ENCODE peak calls at places on chromosomes 1 and 21, in ten cellular contexts. C is stimulated activated CD4-positive, alpha-beta T cell treated with anti-CD3 and anti-CD28 coated beads, Interleukin-15, amount 100 ng/mL, for 1 hour; Y is activated T-helper 2 cell treated with anti-CD3 and anti-CD28 coated beads, Interferon-gamma antibody, Interleukin-2, Interleukin-4, amounts not matched to agents 10 μg/mL and 5 μg/mL and 100 μg/mL, durations not matched to agents 14 hours and 24 hours and 36 hours; E is RPMI7951; H is activated T-cell treated with anti-CD3 and anti-CD28 coated beads, Interleukin-2, amount 50 U/mL, for 4 hours; K is ureter; I is substantia nigra; O is ACHN; L is NCI-H345; T is activated naive CD4-positive, alpha-beta T cell. V is an unnamed sample.

GRCh38 chr1:75991497-75992114 is 59.4 kb upstream of the ASB17 start:
- DNase-seq in C (peak), Y (peak), E (peak), H (peak), K (peak), I (peak), O (peak), L (peak), T (peak), V (peak)

GRCh38 chr21:36908260-36908908 is 58.1 kb downstream of the HLCS start:
- DNase-seq in C (no peak), Y (no peak), E (peak), H (no peak), K (no peak), I (no peak), O (peak), L (no peak), T (no peak), V (peak)

GRCh38 chr1:117826551-117827078 is 102.8 kb downstream of the GDAP2 start:
- DNase-seq in C (no peak), Y (no peak), E (peak), H (no peak), K (peak), I (no peak), O (peak), L (no peak), T (no peak), V (peak)

GRCh38 chr21:22224261-22224660 is 1226.1 kb downstream of the NCAM2 start:
- DNase-seq in C (no peak), Y (no peak), E (no peak), H (no peak), K (no peak), I (no peak), O (no peak), L (no peak), T (no peak), V (no peak)

GRCh38 chr21:45158491-45159423 is 84.4 kb downstream of the ADARB1 start:
- DNase-seq in C (no peak), Y (no peak), E (no peak), H (no peak), K (no peak), I (no peak), O (no peak), L (no peak), T (no peak), V (no peak)

GRCh38 chr21:25283720-25284119 is 323.6 kb downstream of the MRPL39 start:
- DNase-seq in C (no peak), Y (no peak), E (peak), H (no peak), K (no peak), I (no peak), O (peak), L (no peak), T (no peak), V (peak)

GRCh38 chr1:187871177-187871576 is 1042.4 kb downstream of the PLA2G4A start:
- DNase-seq in C (no peak), Y (no peak), E (no peak), H (no peak), K (no peak), I (no peak), O (no peak), L (no peak), T (no peak), V (no peak)

GRCh38 chr1:226135059-226135651 is 51.4 kb downstream of the ACBD3 start:
- DNase-seq in C (no peak), Y (no peak), E (peak), H (no peak), K (no peak), I (no peak), O (no peak), L (no peak), T (no peak), V (peak)